ENCODE peak calls at places on chromosome 6, in five cellular contexts. I is CD14-positive monocyte; E is activated CD8-positive, alpha-beta memory T cell treated with anti-CD3 and anti-CD28 coated beads for 48 hours; V is H4; W is NCI-H460. M is an unnamed sample.

GRCh38 chr6:1766663-1767062 is 156.9 kb downstream of the FOXC1 start:
- DNase-seq in I (no peak), E (no peak), W (no peak), V (no peak), M (no peak)

GRCh38 chr6:122129313-122130025 is 270.0 kb upstream of the HSF2 start:
- DNase-seq in V (no peak), E (no peak), W (no peak), I (no peak), M (no peak)

GRCh38 chr6:14620522-14620921 is 502.9 kb downstream of the CD83 start:
- DNase-seq in W (no peak), E (no peak), I (no peak), V (no peak), M (no peak)

GRCh38 chr6:2688416-2689064 is 62.2 kb downstream of the MYLK4 start:
- DNase-seq in E (no peak), I (no peak), W (no peak), V (peak), M (peak)

GRCh38 chr6:33014841-33015634 is 5.6 kb upstream of the HLA-DOA start:
- DNase-seq in E (no peak), W (peak), V (peak), I (no peak), M (peak)

GRCh38 chr6:12119085-12119588 is 107.0 kb downstream of the HIVEP1 start:
- DNase-seq in V (no peak), W (no peak), E (no peak), I (no peak), M (no peak)

GRCh38 chr6:34142599-34142998 is 3.3 kb downstream of the GRM4 start:
- DNase-seq in V (no peak), E (no peak), I (no peak), W (no peak), M (no peak)

GRCh38 chr6:38477680-38478260 is 162.0 kb downstream of the BTBD9 start:
- DNase-seq in I (no peak), V (no peak), W (no peak), E (no peak), M (no peak)

GRCh38 chr6:156777866-156778614 is 862 bp downstream of the ARID1B start:
- DNase-seq in E (peak), I (peak), V (no peak), W (no peak), M (no peak)

GRCh38 chr6:42450314-42451145 is 1.2 kb downstream of the TRERF1 start:
- DNase-seq in V (no peak), E (no peak), W (no peak), I (peak), M (no peak)

GRCh38 chr6:78259935-78260334 is 607.1 kb downstream of the MEI4 start:
- DNase-seq in W (no peak), V (no peak), I (no peak), E (no peak), M (no peak)

GRCh38 chr6:41547799-41548097 is 1.6 kb downstream of the FOXP4 start:
- DNase-seq in I (no peak), W (no peak), E (no peak), V (no peak), M (no peak)

GRCh38 chr6:12472601-12473038 is 182.5 kb downstream of the EDN1 start:
- DNase-seq in E (no peak), I (no peak), V (peak), W (no peak), M (no peak)

GRCh38 chr6:31877651-31878161 is 1.1 kb downstream of the SLC44A4 start:
- DNase-seq in E (no peak), V (no peak), W (no peak), I (no peak), M (no peak)

GRCh38 chr6:15638373-15638772 is 24.5 kb downstream of the DTNBP1 start:
- DNase-seq in E (no peak), V (no peak), I (no peak), W (no peak), M (no peak)

GRCh38 chr6:93423542-93423941 is 4.2 kb upstream of the EPHA7 start:
- DNase-seq in W (peak), I (no peak), E (no peak), V (peak), M (no peak)

GRCh38 chr6:159691133-159691962 is 1.7 kb downstream of the SOD2 start:
- DNase-seq in I (no peak), E (no peak), V (peak), W (peak), M (peak)

GRCh38 chr6:111761783-111762312 is 111.4 kb downstream of the FYN start:
- DNase-seq in W (no peak), V (no peak), I (no peak), E (no peak), M (no peak)